ENCODE peak calls at places on chromosomes 16 and 17, in four cellular contexts. One of them, this sample, is unnamed.

GRCh38 chr17:75854881-75855309 is 240 bp downstream of the WBP2 start:
- DNase-seq in WTC11: no peak
- DNase-seq in K562: no peak
- DNase-seq in H1: no peak
- DNase-seq in this sample: peak

GRCh38 chr16:65309294-65309850 is 187.5 kb upstream of the CDH11 start:
- DNase-seq in WTC11: no peak
- DNase-seq in K562: no peak
- DNase-seq in H1: no peak
- DNase-seq in this sample: peak

GRCh38 chr16:16162591-16162990 is 60.7 kb downstream of the ABCC6 start:
- DNase-seq in WTC11: no peak
- DNase-seq in K562: no peak
- DNase-seq in H1: no peak
- DNase-seq in this sample: no peak

GRCh38 chr16:80932725-80933124 is 74.0 kb downstream of the CMC2 start:
- DNase-seq in WTC11: no peak
- DNase-seq in K562: no peak
- DNase-seq in H1: no peak
- DNase-seq in this sample: peak

GRCh38 chr17:71681427-71682173 is 439.2 kb upstream of the SOX9 start:
- DNase-seq in WTC11: no peak
- DNase-seq in K562: no peak
- DNase-seq in H1: no peak
- DNase-seq in this sample: no peak

GRCh38 chr17:67496286-67496685 is 119.2 kb downstream of the PITPNC1 start:
- DNase-seq in WTC11: no peak
- DNase-seq in K562: no peak
- DNase-seq in H1: no peak
- DNase-seq in this sample: no peak

GRCh38 chr17:19019041-19019941 is 14.7 kb upstream of the FAM83G start:
- DNase-seq in WTC11: no peak
- DNase-seq in K562: peak
- DNase-seq in H1: no peak
- DNase-seq in this sample: no peak

GRCh38 chr16:57622361-57623250 is 5.8 kb upstream of the ADGRG1 start:
- DNase-seq in WTC11: no peak
- DNase-seq in K562: no peak
- DNase-seq in H1: no peak
- DNase-seq in this sample: no peak

GRCh38 chr17:27810211-27810901 is 10.0 kb upstream of the NOS2 start:
- DNase-seq in WTC11: no peak
- DNase-seq in K562: no peak
- DNase-seq in H1: no peak
- DNase-seq in this sample: no peak

DNA sequence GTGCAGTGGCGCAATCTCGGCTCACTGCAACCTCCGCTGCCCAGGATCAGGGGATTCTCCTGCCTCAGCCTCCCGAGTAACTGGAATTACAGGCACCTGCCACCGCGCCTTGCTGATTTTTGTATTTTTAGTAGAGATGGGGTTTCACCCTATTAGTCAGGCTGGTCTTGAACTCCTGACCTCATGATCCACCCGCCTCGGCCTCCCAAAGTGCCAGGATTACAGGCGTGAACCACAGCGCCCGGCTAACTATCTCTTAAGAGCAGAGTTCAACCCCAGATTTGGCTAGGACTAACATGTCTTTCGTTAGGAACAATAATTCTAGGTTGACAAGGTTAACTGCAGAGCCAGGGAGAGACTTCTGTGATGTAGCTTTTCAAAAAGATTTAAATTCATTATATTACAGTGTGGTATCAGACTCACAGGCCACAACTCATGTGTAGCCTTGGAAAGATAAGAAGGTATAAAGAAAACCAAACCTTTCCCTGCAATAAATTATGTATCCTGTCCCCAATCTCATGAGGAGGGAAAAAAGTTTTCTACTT is 4.3 kb downstream of the CHTF8 start:
- DNase-seq in WTC11: no peak
- DNase-seq in K562: no peak
- DNase-seq in H1: no peak
- DNase-seq in this sample: no peak
- TF ChIP-seq TEAD4 in WTC11: no peak
- TF ChIP-seq TEAD4 in K562: no peak
- TF ChIP-seq TEAD4 in H1: no peak
- TF ChIP-seq TEAD4 in this sample: no peak

DNA sequence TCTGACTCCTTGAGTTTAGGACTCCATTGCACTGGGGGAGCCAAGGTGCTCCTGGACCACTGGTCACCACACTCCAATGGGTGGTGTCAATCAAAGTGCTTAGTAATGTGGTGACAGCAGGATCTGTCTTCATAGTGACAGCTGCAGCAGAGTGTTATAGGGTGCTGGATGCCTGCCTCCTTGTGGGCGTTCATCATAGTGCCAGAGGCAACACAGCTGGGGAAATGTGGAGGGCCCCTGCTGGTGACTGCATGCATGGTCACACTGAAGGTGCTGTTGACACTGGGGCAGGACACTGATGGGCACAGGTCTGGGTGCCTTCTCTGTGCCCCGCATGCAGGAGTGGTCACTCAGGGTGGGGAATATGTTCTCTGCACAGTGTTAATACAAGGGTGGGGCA is 177.5 kb upstream of the CDH8 start:
- DNase-seq in WTC11: peak
- DNase-seq in K562: no peak
- DNase-seq in H1: peak
- DNase-seq in this sample: no peak
- TF ChIP-seq MAX in WTC11: no peak
- TF ChIP-seq MAX in K562: no peak
- TF ChIP-seq MAX in H1: peak
- TF ChIP-seq MAX in this sample: no peak

GRCh38 chr17:7705269-7706255 is 560 bp downstream of the EFNB3 start:
- DNase-seq in WTC11: peak
- DNase-seq in K562: no peak
- DNase-seq in H1: no peak
- DNase-seq in this sample: peak

GRCh38 chr17:7701681-7702080 is 3.3 kb upstream of the EFNB3 start:
- DNase-seq in WTC11: no peak
- DNase-seq in K562: no peak
- DNase-seq in H1: no peak
- DNase-seq in this sample: no peak

GRCh38 chr17:7704601-7705268 is at the start of gene EFNB3:
- DNase-seq in WTC11: peak
- DNase-seq in K562: no peak
- DNase-seq in H1: peak
- DNase-seq in this sample: peak

GRCh38 chr17:7702776-7703175 is 2.2 kb upstream of the EFNB3 start:
- DNase-seq in WTC11: no peak
- DNase-seq in K562: no peak
- DNase-seq in H1: no peak
- DNase-seq in this sample: no peak

GRCh38 chr17:7703584-7704574 is 1.1 kb upstream of the EFNB3 start:
- DNase-seq in WTC11: peak
- DNase-seq in K562: peak
- DNase-seq in H1: peak
- DNase-seq in this sample: peak
- TF ChIP-seq TEAD4 in WTC11: no peak
- TF ChIP-seq TEAD4 in K562: no peak
- TF ChIP-seq TEAD4 in H1: no peak
- TF ChIP-seq TEAD4 in this sample: no peak

DNA sequence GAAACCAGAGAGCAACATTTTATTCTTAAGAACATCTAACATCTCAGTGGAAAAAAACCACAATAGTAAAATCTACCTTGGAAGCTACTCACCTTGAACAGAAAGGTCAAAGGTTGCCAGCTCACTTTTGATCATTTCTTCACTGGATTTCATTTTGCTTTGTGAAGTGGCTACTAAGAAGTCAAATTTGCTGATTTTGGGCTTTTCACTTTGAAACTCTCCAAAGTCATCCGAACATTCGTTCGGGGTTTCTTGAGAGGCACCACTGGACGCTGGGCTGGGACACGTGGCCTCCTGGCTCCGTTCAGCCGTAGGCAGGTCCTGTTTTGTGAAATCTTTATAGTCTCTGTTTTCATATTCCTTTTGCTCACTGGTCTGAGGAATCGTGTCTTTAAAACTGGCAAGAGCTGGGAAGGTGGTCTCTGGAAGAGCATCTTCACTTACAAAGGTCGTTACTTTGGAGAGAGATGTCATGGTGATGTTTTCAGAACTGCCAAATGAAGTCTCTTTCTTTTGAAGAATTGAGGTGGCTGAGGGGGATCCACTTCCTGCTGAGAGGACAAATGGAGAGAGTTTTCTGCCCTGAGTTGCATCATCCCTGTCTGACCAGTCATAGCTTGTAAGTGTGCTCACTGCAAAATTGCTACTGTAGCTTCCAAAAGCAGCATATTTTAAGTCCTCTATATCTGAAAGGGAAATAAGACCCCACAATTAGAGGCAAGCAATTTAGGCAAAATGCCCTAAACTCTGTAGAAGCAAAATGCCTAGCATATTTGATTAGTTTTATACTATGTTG is 52.4 kb downstream of the DUSP14 start:
- DNase-seq in WTC11: no peak
- DNase-seq in K562: no peak
- DNase-seq in H1: no peak
- DNase-seq in this sample: no peak
- TF ChIP-seq MAX in WTC11: no peak
- TF ChIP-seq MAX in K562: no peak
- TF ChIP-seq MAX in H1: no peak
- TF ChIP-seq MAX in this sample: no peak

DNA sequence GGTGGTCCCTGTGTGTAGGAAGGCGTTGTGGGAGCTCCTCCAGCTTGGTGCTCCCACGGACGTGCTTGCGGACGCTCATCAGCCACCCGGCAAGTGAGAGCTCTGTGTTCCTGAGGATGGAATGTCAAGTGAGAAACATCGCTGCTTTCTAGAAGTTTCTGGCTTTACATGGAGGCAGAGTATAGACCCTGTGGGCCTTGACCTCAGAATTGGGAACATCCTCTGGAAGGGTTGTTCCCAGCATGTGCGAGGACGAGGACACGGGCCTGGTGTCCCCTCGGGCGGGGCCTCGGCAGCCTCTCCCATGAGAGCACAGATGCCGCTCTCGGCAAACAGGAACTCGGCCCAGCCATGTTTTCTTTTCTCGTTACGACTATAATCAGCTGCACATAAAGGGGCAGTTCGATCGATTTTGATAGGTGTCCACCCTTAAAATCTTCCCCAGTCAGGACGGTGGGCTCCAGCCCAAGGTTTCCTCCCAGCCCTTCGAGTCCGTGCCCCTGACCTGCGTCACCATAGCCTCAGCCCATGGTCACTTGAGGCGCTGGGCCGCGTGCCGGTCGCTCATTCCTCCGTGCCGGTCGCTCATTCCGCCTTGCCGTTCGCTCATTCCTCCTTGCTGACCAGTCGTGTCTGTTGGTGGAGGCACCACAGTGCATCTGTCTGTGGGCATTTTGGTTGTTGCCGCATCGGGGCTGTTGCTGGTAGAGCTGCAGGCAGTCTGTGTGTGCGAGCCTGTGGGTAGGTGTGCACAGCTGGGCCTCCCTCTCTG is 91.3 kb upstream of the ZNF750 start:
- DNase-seq in WTC11: peak
- DNase-seq in K562: no peak
- DNase-seq in H1: no peak
- DNase-seq in this sample: no peak
- TF ChIP-seq TEAD4 in WTC11: no peak
- TF ChIP-seq TEAD4 in K562: no peak
- TF ChIP-seq TEAD4 in H1: no peak
- TF ChIP-seq TEAD4 in this sample: no peak

GRCh38 chr16:49834496-49835009 is 21.4 kb downstream of the ZNF423 start:
- DNase-seq in WTC11: peak
- DNase-seq in K562: no peak
- DNase-seq in H1: peak
- DNase-seq in this sample: peak
- TF ChIP-seq MAX in WTC11: no peak
- TF ChIP-seq MAX in K562: no peak
- TF ChIP-seq MAX in H1: no peak
- TF ChIP-seq MAX in this sample: no peak

GRCh38 chr17:17518019-17518418 is 21.8 kb upstream of the RASD1 start:
- DNase-seq in WTC11: no peak
- DNase-seq in K562: no peak
- DNase-seq in H1: no peak
- DNase-seq in this sample: no peak

GRCh38 chr17:17515921-17516295 is 19.7 kb upstream of the RASD1 start:
- DNase-seq in WTC11: no peak
- DNase-seq in K562: no peak
- DNase-seq in H1: no peak
- DNase-seq in this sample: no peak

GRCh38 chr17:17516315-17516930 is 20.2 kb upstream of the RASD1 start:
- DNase-seq in WTC11: no peak
- DNase-seq in K562: no peak
- DNase-seq in H1: no peak
- DNase-seq in this sample: no peak

GRCh38 chr17:17518951-17519350 is 22.8 kb upstream of the RASD1 start:
- DNase-seq in WTC11: no peak
- DNase-seq in K562: no peak
- DNase-seq in H1: no peak
- DNase-seq in this sample: no peak

GRCh38 chr17:17516941-17517720 is 20.9 kb upstream of the RASD1 start:
- DNase-seq in WTC11: no peak
- DNase-seq in K562: no peak
- DNase-seq in H1: no peak
- DNase-seq in this sample: no peak
- TF ChIP-seq TEAD4 in WTC11: no peak
- TF ChIP-seq TEAD4 in K562: no peak
- TF ChIP-seq TEAD4 in H1: no peak
- TF ChIP-seq TEAD4 in this sample: no peak

GRCh38 chr17:17041018-17041521 is 1.2 kb upstream of the MPRIP start:
- DNase-seq in WTC11: no peak
- DNase-seq in K562: peak
- DNase-seq in H1: no peak
- DNase-seq in this sample: no peak
- TF ChIP-seq MAX in WTC11: no peak
- TF ChIP-seq MAX in K562: peak
- TF ChIP-seq MAX in H1: no peak
- TF ChIP-seq MAX in this sample: peak

GRCh38 chr17:33750943-33751701 is 458.0 kb upstream of the ASIC2 start:
- DNase-seq in WTC11: peak
- DNase-seq in K562: peak
- DNase-seq in H1: peak
- DNase-seq in this sample: peak
- TF ChIP-seq TEAD4 in WTC11: no peak
- TF ChIP-seq TEAD4 in K562: no peak
- TF ChIP-seq TEAD4 in H1: no peak
- TF ChIP-seq TEAD4 in this sample: no peak

GRCh38 chr17:8896641-8897635 is 29.5 kb upstream of the PIK3R6 start:
- DNase-seq in WTC11: no peak
- DNase-seq in K562: no peak
- DNase-seq in H1: no peak
- DNase-seq in this sample: no peak
- TF ChIP-seq MAX in WTC11: no peak
- TF ChIP-seq MAX in K562: no peak
- TF ChIP-seq MAX in H1: no peak
- TF ChIP-seq MAX in this sample: no peak

This sample was measured in SK-N-SH.